ENCODE peak calls at places on chromosomes 2 and 18, in ten cellular contexts. D is GM23248, B is GM23338, M is mesendoderm, E is dorsolateral prefrontal cortex, X is kidney, Y is right atrium auricular region, I is stomach, G is aorta, R is fibroblast of lung. P is an unnamed sample.

GRCh38 chr2:150663143-150663542 is 175.7 kb upstream of the RND3 start:
- DNase-seq in D (peak), B (no peak), M (no peak), E (no peak), X (no peak), Y (no peak), I (no peak), G (no peak), R (peak), P (no peak)

GRCh38 chr18:79533146-79533545 is 137.4 kb downstream of the NFATC1 start:
- DNase-seq in D (no peak), B (no peak), M (no peak), E (no peak), X (peak), Y (no peak), I (no peak), G (peak), R (no peak), P (no peak)

GRCh38 chr2:218832520-218832919 is 917 bp upstream of the PRKAG3 start:
- DNase-seq in D (peak), B (no peak), M (no peak), E (no peak), X (no peak), Y (peak), I (no peak), G (peak), R (no peak), P (no peak)

GRCh38 chr18:42024131-42024530 is 69.1 kb downstream of the PIK3C3 start:
- DNase-seq in D (no peak), B (no peak), M (no peak), E (no peak), X (no peak), Y (no peak), I (no peak), G (no peak), R (no peak), P (no peak)

GRCh38 chr2:133512121-133512520 is 56.1 kb downstream of the NCKAP5 start:
- DNase-seq in D (no peak), B (no peak), M (no peak), E (no peak), X (no peak), Y (no peak), I (no peak), G (no peak), R (no peak), P (no peak)

GRCh38 chr2:10909050-10909995 is 2.4 kb upstream of the KCNF1 start:
- DNase-seq in D (no peak), B (peak), M (peak), E (no peak), X (no peak), Y (no peak), I (no peak), G (no peak), R (no peak), P (no peak)

GRCh38 chr2:125581561-125581960 is 1074.4 kb upstream of the GYPC start:
- DNase-seq in D (no peak), B (no peak), M (peak), E (no peak), X (no peak), Y (no peak), I (no peak), G (no peak), R (no peak), P (no peak)

GRCh38 chr18:59610546-59611140 is 86.6 kb downstream of the CCBE1 start:
- DNase-seq in D (no peak), B (no peak), M (no peak), E (no peak), X (no peak), Y (no peak), I (no peak), G (no peak), R (no peak), P (no peak)

GRCh38 chr18:11995445-11996189 is 14.3 kb downstream of the IMPA2 start:
- DNase-seq in D (peak), B (peak), M (peak), E (no peak), X (peak), Y (peak), I (peak), G (peak), R (peak), P (no peak)

DNA sequence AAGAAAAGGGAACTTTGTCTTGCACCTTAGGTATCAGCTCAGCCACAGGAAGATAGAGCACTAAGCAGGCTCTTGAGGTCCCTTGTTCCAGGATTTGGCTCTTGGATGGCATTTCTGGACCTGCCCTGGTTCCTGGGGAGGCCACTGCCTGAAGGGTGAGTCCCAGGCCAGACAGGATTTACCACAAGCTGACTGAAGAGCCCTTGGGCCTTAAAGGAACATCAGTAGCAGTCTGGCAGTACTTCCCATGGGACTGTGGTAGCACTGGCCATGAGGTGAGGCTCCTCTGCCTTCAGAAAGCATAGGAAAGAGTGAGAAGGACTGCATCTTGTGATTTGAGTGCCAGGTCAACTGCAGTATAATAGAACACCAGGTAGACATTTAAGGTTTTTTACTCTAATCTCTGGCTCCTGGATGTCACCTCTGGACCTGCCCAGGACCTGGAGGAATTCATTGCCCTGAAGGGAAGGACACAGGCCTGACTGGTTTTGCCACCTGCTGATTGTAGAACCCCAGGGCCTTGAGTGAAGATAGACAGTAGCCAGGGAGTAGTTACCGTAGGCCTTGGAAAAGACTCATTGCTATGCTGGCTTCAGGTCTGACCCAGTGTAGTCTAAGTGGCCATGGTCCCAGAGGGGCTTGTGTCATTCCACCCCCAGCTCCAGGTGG is 154.4 kb upstream of the CREB1 start:
- DNase-seq in D (no peak), B (no peak), M (no peak), E (no peak), X (no peak), Y (no peak), I (no peak), G (no peak), R (no peak), P (no peak)
- H3K27ac ChIP-seq in D (no peak), B (no peak), M (no peak), E (no peak), X (no peak), Y (no peak), I (no peak), G (no peak), R (no peak), P (no peak)

DNA sequence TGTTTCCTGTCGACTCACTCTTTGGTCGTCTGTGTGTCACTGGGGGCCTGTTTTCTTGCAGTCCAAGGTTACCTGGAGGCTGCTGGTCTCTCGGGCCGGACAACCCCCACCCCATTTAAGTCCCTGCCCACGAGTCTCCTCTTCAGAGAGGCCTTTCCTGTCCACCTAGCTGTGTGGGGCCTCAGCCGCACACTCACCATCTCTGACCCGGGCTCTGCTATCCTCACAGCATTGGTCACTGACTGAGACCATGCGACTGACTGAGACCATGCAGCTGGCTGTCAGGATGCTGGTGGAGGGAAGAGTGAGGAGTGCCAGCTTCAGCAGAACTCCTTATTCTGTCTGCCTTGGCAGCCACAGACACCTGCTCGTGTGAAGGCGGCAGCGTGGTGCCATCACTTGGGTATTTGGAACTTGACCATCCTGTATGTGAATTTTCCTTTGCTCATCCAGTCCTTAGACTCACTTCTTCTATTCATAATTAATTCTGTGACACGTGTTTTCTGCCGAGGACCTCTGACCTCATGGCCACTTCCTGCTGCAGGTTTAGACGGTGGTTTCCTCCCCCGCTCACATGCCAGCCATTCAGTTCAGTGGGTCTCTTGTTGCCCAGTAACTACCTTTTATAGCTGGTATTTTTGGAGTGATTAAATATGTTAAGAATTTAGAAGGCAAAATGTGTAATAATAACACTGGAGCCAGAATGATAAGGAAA is 47.5 kb upstream of the ASB1 start:
- DNase-seq in D (peak), B (no peak), M (no peak), E (no peak), X (no peak), Y (no peak), I (peak), G (no peak), R (peak), P (no peak)
- H3K27ac ChIP-seq in D (no peak), B (no peak), M (no peak), E (no peak), X (no peak), Y (peak), I (no peak), G (peak), R (peak), P (peak)

GRCh38 chr2:69660084-69660483 is 16.5 kb upstream of the AAK1 start:
- DNase-seq in D (no peak), B (no peak), M (no peak), E (no peak), X (no peak), Y (no peak), I (no peak), G (no peak), R (no peak), P (no peak)
- H3K27ac ChIP-seq in D (no peak), B (no peak), M (no peak), E (no peak), X (no peak), Y (peak), I (no peak), G (no peak), R (no peak), P (no peak)

DNA sequence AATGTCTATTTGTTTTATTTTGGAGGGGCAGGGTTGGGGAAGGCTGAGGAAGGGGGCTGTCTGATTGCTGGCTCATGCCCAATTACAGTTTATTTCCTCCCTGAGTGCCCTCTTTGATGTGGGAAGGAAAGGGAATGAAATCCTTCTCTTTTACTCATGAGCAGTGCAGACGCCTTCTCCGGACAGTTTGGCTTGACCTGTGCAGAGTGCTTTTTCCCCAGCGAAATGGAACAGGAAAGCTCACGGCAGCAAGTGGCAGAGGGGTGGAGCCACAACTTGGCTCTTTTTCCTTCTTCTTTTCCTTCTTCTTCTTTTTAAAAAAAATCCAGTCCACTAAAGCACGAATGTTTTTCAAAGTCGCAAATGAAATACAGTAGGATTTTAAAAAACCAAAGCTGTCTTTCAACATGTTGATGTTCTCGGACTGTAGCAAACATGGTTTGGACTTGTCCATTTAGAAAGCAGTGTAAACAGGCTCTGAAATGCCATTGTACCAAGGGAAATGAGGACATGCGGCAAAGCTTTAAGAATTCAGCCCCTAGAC is 34.6 kb downstream of the RAB31 start:
- DNase-seq in D (peak), B (no peak), M (peak), E (no peak), X (no peak), Y (no peak), I (no peak), G (no peak), R (peak), P (no peak)
- H3K27ac ChIP-seq in D (peak), B (peak), M (peak), E (peak), X (peak), Y (peak), I (peak), G (peak), R (peak), P (peak)

GRCh38 chr2:27798476-27798875 is 27.0 kb downstream of the MRPL33 start:
- DNase-seq in D (no peak), B (no peak), M (no peak), E (no peak), X (no peak), Y (no peak), I (no peak), G (no peak), R (no peak), P (no peak)
- H3K27ac ChIP-seq in D (peak), B (no peak), M (no peak), E (peak), X (peak), Y (peak), I (peak), G (peak), R (peak), P (peak)

P was measured in epithelial cell of prostate.